ENCODE peak calls at places on chromosomes 11 and 22, in five cellular contexts. V, K, L, T and W are unnamed samples.

GRCh38 chr11:33598426-33599069 is 102.1 kb downstream of the C11orf91 start:
- DNase-seq in V (no peak), K (no peak), L (no peak), T (no peak), W (no peak)

GRCh38 chr11:47394322-47395224 is 13.8 kb upstream of the SLC39A13 start:
- DNase-seq in V (peak), K (no peak), L (peak), T (no peak), W (no peak)

GRCh38 chr22:23376256-23376655 is 195.9 kb downstream of the BCR start:
- DNase-seq in V (peak), K (peak), L (peak), T (no peak), W (no peak)

GRCh38 chr22:23888615-23889401 is 5.4 kb upstream of the MIF start:
- DNase-seq in V (peak), K (no peak), L (no peak), T (no peak), W (no peak)

GRCh38 chr11:130545449-130546072 is 97.1 kb downstream of the ADAMTS15 start:
- DNase-seq in V (no peak), K (no peak), L (no peak), T (no peak), W (no peak)

GRCh38 chr22:30175743-30176288 is 70.7 kb downstream of the LIF start:
- DNase-seq in V (no peak), K (no peak), L (no peak), T (no peak), W (no peak)

GRCh38 chr11:102047305-102047924 is at the start of gene CFAP300:
- DNase-seq in V (no peak), K (no peak), L (peak), T (no peak), W (no peak)

GRCh38 chr22:49229483-49230193 is 598.0 kb downstream of the BRD1 start:
- DNase-seq in V (no peak), K (no peak), L (no peak), T (no peak), W (no peak)

GRCh38 chr11:64826062-64826461 is 15.7 kb upstream of the MEN1 start:
- DNase-seq in V (no peak), K (no peak), L (no peak), T (no peak), W (no peak)

GRCh38 chr11:95788921-95789505 is 569 bp downstream of the FAM76B start:
- DNase-seq in V (peak), K (no peak), L (peak), T (no peak), W (no peak)

GRCh38 chr11:110711776-110712642 is at the start of gene ARHGAP20:
- DNase-seq in V (peak), K (no peak), L (peak), T (no peak), W (no peak)

GRCh38 chr11:110712643-110713468 is 619 bp upstream of the ARHGAP20 start:
- DNase-seq in V (no peak), K (no peak), L (no peak), T (no peak), W (no peak)

GRCh38 chr11:110715541-110715940 is 3.3 kb upstream of the ARHGAP20 start:
- DNase-seq in V (no peak), K (no peak), L (no peak), T (no peak), W (no peak)

GRCh38 chr11:110711448-110711775 is 825 bp downstream of the ARHGAP20 start:
- DNase-seq in V (no peak), K (no peak), L (no peak), T (no peak), W (no peak)

GRCh38 chr11:110713469-110713776 is 1.2 kb upstream of the ARHGAP20 start:
- DNase-seq in V (no peak), K (no peak), L (no peak), T (no peak), W (no peak)
- TF ChIP-seq EZH2 in V (no peak), K (no peak), L (no peak), T (no peak), W (no peak)

DNA sequence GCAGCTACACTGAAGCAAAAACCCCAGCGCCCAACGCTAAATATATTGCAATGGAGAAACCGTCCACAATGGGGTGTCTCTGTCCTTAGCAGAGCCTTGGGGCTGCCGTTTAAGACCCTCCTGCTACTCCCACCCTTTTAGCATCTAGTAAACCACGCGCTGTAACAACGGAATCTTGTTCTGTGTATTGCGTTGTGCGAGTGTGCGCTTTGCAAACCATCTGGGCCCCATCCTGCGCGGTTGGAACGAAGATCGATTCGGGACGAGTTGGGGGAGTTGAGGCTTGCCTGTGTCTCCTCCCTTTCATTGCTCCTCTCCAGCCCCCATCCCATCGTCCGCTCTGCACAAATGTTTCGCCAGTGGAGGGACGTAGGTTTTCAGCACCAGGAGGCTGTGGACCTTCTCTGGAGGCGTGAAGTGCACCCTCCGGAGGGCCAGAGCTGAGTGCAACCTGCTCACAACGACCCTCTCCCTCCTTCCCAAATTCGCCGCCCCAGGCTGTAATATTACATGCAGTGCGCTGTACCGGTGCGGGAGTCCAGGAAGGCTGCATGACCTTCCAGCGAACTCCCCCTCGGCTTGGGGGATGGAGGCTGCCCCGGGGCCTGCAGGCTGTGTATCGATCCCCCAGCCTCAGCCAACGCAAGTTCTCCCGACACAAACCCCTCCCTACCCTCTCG is 1.6 kb upstream of the KMT2A start:
- DNase-seq in V (no peak), K (no peak), L (peak), T (no peak), W (no peak)
- TF ChIP-seq EZH2 in V (no peak), K (no peak), L (no peak), T (no peak), W (no peak)

DNA sequence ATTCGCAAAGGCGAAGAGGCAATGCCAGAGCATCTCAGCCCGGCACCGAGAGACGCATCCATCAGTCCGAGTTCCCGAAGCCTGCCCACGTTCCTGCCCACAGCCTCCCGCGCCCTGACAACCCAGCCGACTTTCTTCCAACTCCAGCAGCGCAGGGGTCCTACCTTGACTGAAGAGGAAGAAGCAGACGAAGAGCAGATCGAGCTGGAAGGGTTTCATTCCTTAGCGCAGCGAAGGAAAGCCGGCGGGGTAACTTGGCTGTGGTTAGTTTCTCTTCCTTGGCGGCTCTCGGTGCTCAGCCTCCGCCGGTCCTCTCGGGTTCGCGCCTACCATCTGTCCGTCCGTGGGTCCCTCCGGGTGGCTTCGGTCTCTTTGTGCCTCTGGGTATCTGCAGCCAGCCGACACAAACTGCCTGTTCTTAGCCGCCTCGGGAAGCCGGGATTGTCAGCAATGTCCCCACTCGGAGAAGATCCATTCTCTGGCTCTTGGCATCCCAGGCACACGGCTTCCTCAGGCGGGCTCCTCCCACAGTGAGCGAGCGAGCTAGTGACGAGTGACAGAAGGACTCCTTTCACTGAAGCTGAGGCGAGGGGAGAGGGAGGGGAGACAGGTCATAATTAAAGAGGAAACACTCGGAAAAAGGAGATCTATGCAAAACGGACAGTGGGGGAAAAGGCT is at the start of gene KIRREL3:
- DNase-seq in V (no peak), K (no peak), L (no peak), T (no peak), W (no peak)
- TF ChIP-seq EZH2 in V (no peak), K (no peak), L (no peak), T (peak), W (peak)

GRCh38 chr11:12674571-12674935 is 332 bp downstream of the TEAD1 start:
- DNase-seq in V (no peak), K (no peak), L (peak), T (no peak), W (no peak)

GRCh38 chr11:12669930-12670329 is 4.3 kb upstream of the TEAD1 start:
- DNase-seq in V (no peak), K (no peak), L (no peak), T (no peak), W (no peak)

GRCh38 chr11:12673924-12674570 is at the start of gene TEAD1:
- DNase-seq in V (peak), K (no peak), L (peak), T (peak), W (peak)

GRCh38 chr11:12673601-12673923 is 659 bp upstream of the TEAD1 start:
- DNase-seq in V (no peak), K (no peak), L (peak), T (no peak), W (no peak)

DNA sequence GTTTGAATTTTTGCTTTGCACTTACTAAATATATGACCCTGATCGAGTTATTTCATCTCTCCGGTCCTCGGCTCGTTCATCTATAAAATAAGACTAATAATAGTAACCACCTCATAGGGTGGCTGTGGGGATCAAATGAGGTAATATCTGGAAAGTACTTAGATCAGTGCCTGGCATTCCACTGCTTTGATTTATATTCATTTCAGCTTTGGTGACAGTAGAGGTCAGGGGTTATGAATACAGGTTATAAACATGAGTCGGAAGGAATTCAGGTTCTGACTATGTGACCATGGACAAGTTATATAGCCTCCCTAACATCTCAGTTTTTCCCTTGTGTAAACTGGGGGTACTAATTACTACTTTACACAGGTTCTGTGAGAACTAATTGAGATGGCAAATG is 2.8 kb upstream of the TEAD1 start:
- DNase-seq in V (no peak), K (no peak), L (no peak), T (no peak), W (no peak)
- TF ChIP-seq EZH2 in V (no peak), K (no peak), L (no peak), T (no peak), W (no peak)

DNA sequence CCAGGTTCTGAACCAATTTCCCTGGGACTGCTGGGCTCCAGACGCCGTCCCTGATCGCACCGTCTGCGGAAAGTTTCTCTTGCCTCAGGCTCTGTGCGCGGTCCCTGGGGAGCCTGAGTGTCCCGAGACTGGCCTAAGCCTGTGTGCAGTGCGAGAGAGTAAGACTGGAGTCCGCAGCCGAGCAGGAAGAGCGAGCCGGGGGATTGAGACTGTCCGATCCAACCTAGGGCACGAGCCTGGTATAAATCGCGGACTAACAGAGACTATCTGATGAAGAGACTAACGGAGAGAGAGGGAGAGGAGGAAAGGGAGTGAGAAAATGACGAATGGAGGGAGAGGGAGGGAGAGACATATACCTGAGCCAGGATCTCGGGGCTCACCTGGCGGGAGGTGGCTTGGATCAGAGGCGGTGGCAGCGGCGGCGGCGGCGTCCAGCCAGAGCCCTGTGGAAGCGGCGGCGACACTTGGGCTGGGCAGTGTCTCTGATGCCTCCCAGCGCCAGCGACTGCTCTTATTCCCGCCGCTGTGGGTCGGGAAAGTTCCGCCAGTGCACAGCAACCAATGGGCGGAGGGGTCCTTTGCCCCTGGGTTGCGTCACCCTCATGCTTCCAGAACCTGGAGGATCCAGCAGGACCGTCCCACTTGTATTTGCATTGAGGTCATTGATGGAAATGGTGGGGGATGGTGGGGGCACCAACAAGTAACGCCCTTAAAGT is at the start of gene CALCA:
- DNase-seq in V (no peak), K (no peak), L (no peak), T (no peak), W (no peak)
- TF ChIP-seq EZH2 in V (no peak), K (no peak), L (no peak), T (peak), W (no peak)

DNA sequence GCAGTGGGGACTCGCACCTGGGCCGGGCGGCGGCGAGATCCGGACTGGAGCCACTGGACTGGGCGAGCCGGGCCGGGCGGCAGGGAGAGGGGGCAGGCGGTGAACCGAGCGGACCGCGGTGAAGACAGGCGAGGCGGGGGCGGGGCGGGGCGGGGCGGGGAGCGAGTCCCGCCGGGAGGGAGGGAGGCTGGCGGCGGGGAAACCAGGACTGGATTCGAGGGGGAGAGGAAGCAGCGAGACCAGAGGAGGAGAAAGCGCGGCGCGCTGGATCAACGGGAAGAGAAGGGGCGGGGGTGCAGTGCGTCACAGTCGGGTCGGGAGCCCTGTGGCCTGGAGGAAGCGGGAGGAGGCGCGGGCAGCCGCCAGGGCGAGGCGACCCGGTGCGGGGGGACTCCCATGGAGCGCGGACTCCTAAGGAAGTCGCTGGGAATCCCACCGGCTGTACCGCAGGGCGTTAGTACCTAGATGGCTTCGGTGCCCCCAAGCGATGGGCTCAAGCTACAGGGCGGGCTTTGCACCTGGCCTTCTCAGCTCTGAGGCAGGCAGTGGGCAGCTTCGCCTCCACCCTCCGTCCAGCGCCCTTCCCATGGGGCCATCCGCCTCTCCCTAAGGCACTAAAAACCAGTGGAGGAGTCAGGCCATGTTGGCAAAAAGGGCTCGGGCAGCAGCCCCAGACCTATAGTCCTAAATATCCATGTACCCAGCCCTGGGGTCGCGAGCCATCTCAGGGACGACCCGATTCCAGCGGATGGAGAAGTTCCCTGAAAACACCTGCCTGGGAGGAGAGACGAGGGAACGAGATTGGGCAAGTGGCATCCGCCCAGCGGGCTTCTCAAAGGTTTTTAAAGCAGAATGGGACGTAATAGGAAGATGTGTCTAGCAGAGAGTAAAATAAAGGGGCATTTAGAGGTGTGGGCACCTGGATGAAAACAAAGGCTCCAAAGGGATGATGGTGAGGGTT is at the start of gene TMEM121B:
- DNase-seq in V (peak), K (no peak), L (no peak), T (no peak), W (no peak)
- TF ChIP-seq EZH2 in V (no peak), K (no peak), L (no peak), T (peak), W (no peak)